ENCODE peak calls at places on chromosomes 2 and 18, in eight cellular contexts. Y, A, I, E, H, O, B and Z are unnamed samples.

GRCh38 chr18:56148373-56148772 is 490.0 kb downstream of the TXNL1 start:
- DNase-seq in Y (no peak), O (no peak), B (no peak), H (peak), A (peak), I (peak), E (no peak), Z (peak)

GRCh38 chr2:70886541-70886987 is 49.1 kb upstream of the ATP6V1B1 start:
- DNase-seq in I (no peak), O (no peak), A (no peak), Y (no peak), E (no peak), B (no peak), H (no peak), Z (no peak)

GRCh38 chr18:621181-621580 is 24.4 kb downstream of the CLUL1 start:
- DNase-seq in O (no peak), A (peak), H (no peak), B (no peak), I (peak), Y (no peak), E (no peak), Z (peak)

GRCh38 chr2:110747522-110748488 is 15.4 kb downstream of the ACOXL start:
- DNase-seq in Y (no peak), B (no peak), H (no peak), E (no peak), A (no peak), I (no peak), O (no peak), Z (no peak)

GRCh38 chr2:232779935-232780334 is 3.6 kb upstream of the KCNJ13 start:
- DNase-seq in B (no peak), A (no peak), I (no peak), Y (no peak), H (no peak), E (no peak), O (no peak), Z (no peak)

GRCh38 chr2:181962142-181962541 is 23.5 kb upstream of the PPP1R1C start:
- DNase-seq in Y (no peak), I (no peak), B (no peak), O (no peak), H (no peak), E (no peak), A (no peak), Z (no peak)

GRCh38 chr2:18500333-18500732 is 60.1 kb downstream of the RDH14 start:
- DNase-seq in I (peak), Y (no peak), H (no peak), O (no peak), A (peak), E (no peak), B (no peak), Z (peak)

GRCh38 chr2:150425121-150425559 is 62.3 kb downstream of the RND3 start:
- DNase-seq in B (no peak), I (no peak), E (no peak), O (peak), H (no peak), A (no peak), Y (no peak), Z (no peak)

GRCh38 chr2:28644760-28645159 is 106.9 kb upstream of the PPP1CB start:
- DNase-seq in E (no peak), A (no peak), Y (no peak), I (no peak), B (no peak), H (no peak), O (no peak), Z (no peak)

GRCh38 chr2:176177580-176178270 is 10.7 kb upstream of the HOXD1 start:
- DNase-seq in E (peak), B (no peak), A (no peak), H (no peak), I (no peak), O (no peak), Y (no peak), Z (no peak)

GRCh38 chr2:122703676-122704075 is 948.2 kb downstream of the TSN start:
- DNase-seq in A (no peak), I (no peak), B (no peak), E (no peak), Y (no peak), O (no peak), H (no peak), Z (no peak)

GRCh38 chr18:2656237-2657042 is 914 bp downstream of the SMCHD1 start:
- DNase-seq in A (no peak), E (no peak), O (peak), I (no peak), Y (no peak), H (no peak), B (peak), Z (no peak)

GRCh38 chr2:112048236-112048592 is 6.9 kb upstream of the TMEM87B start:
- DNase-seq in I (no peak), O (no peak), A (no peak), H (no peak), E (no peak), Y (no peak), B (no peak), Z (no peak)

GRCh38 chr2:229273384-229274338 is 2.6 kb upstream of the PID1 start:
- DNase-seq in Y (peak), O (peak), I (peak), H (peak), E (no peak), A (peak), B (no peak), Z (peak)

GRCh38 chr18:13389491-13390131 is 171.1 kb downstream of the LDLRAD4 start:
- DNase-seq in E (no peak), A (no peak), H (no peak), I (no peak), Y (no peak), B (no peak), O (no peak), Z (no peak)

GRCh38 chr2:205822578-205822977 is 140.3 kb downstream of the NRP2 start:
- DNase-seq in O (no peak), H (peak), I (peak), Y (no peak), B (no peak), E (no peak), A (peak), Z (peak)

GRCh38 chr2:236677368-236677767 is 107.7 kb downstream of the ACKR3 start:
- DNase-seq in Y (no peak), B (no peak), A (no peak), H (no peak), O (no peak), E (peak), I (no peak), Z (no peak)